ENCODE peak calls at places on chromosomes 12 and 14, in eight cellular contexts. D, H, I, N, L, B, C and W are unnamed samples.

GRCh38 chr14:26008290-26008689 is 589.5 kb downstream of the NOVA1 start:
- DNase-seq in D (no peak), H (peak), I (no peak), N (no peak), L (peak), B (peak), C (peak), W (no peak)

GRCh38 chr14:51396222-51396815 is 156.3 kb downstream of the TMX1 start:
- DNase-seq in D (no peak), H (no peak), I (peak), N (no peak), L (peak), B (peak), C (peak), W (peak)

GRCh38 chr12:19833775-19834501 is 394.6 kb downstream of the AEBP2 start:
- DNase-seq in D (no peak), H (no peak), I (peak), N (no peak), L (peak), B (peak), C (peak), W (peak)

GRCh38 chr14:94572637-94573303 is 8.5 kb upstream of the SERPINA5 start:
- DNase-seq in D (no peak), H (no peak), I (no peak), N (peak), L (no peak), B (no peak), C (no peak), W (no peak)

GRCh38 chr14:22547309-22547947 is 41.6 kb downstream of the DAD1 start:
- DNase-seq in D (peak), H (no peak), I (no peak), N (no peak), L (no peak), B (no peak), C (peak), W (no peak)

GRCh38 chr12:62967701-62968100 is 32.8 kb upstream of the PPM1H start:
- DNase-seq in D (no peak), H (no peak), I (no peak), N (no peak), L (no peak), B (no peak), C (no peak), W (no peak)

GRCh38 chr12:46518729-46519128 is 146.2 kb upstream of the SLC38A2 start:
- DNase-seq in D (no peak), H (no peak), I (no peak), N (no peak), L (no peak), B (no peak), C (no peak), W (no peak)

GRCh38 chr14:64463198-64463597 is 2.1 kb upstream of the AKAP5 start:
- DNase-seq in D (no peak), H (no peak), I (no peak), N (no peak), L (no peak), B (no peak), C (no peak), W (no peak)

GRCh38 chr12:100584261-100584660 is 10.8 kb downstream of the GAS2L3 start:
- DNase-seq in D (no peak), H (no peak), I (no peak), N (no peak), L (no peak), B (no peak), C (no peak), W (no peak)

GRCh38 chr14:103093856-103094405 is 594 bp upstream of the EXOC3L4 start:
- DNase-seq in D (peak), H (no peak), I (no peak), N (no peak), L (no peak), B (no peak), C (no peak), W (no peak)
- H3K4me3 ChIP-seq in D (no peak), H (no peak), I (no peak), N (peak), L (no peak), B (no peak), C (no peak), W (no peak)

GRCh38 chr14:96205059-96205993 is 687 bp downstream of the BDKRB2 start:
- DNase-seq in D (no peak), H (no peak), I (no peak), N (no peak), L (no peak), B (no peak), C (peak), W (no peak)

GRCh38 chr14:96207686-96208085 is 3.0 kb downstream of the BDKRB2 start:
- DNase-seq in D (no peak), H (no peak), I (no peak), N (no peak), L (no peak), B (no peak), C (no peak), W (no peak)

GRCh38 chr14:96204151-96205058 is at the start of gene BDKRB2:
- DNase-seq in D (peak), H (no peak), I (peak), N (no peak), L (peak), B (peak), C (peak), W (peak)

GRCh38 chr14:96206461-96206860 is 1.8 kb downstream of the BDKRB2 start:
- DNase-seq in D (no peak), H (no peak), I (no peak), N (no peak), L (no peak), B (peak), C (no peak), W (no peak)

DNA sequence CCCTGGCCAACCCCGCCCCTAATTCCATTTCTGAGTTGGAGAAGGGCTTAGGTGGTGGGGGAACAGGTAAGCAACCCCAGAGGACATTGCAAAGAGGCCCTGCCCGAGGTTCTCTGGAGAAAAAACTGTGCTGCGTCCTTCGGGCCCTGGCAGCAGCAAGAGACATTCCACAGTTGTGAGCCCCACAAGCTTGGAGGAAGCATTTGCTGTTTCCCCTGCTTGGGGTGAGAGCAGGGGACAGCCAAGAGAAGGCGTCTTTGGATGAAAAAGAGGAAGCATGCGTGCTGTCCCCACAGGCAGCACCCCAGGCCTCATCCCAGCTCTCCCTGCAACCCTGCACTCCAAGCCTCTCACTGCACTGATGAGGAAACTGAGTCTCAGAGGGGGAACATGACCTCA is 1.4 kb downstream of the BDKRB2 start:
- DNase-seq in D (no peak), H (no peak), I (no peak), N (no peak), L (no peak), B (peak), C (peak), W (no peak)
- H3K4me3 ChIP-seq in D (no peak), H (no peak), I (no peak), N (no peak), L (peak), B (peak), C (peak), W (peak)

GRCh38 chr12:107845226-107845979 is 70.9 kb downstream of the ASCL4 start:
- DNase-seq in D (no peak), H (no peak), I (no peak), N (no peak), L (no peak), B (no peak), C (no peak), W (no peak)

GRCh38 chr12:107840186-107840585 is 65.7 kb downstream of the ASCL4 start:
- DNase-seq in D (no peak), H (no peak), I (no peak), N (no peak), L (no peak), B (no peak), C (no peak), W (no peak)

GRCh38 chr12:107844312-107844921 is 69.9 kb downstream of the ASCL4 start:
- DNase-seq in D (peak), H (no peak), I (no peak), N (no peak), L (no peak), B (no peak), C (peak), W (no peak)

GRCh38 chr12:107845980-107846659 is 71.6 kb downstream of the ASCL4 start:
- DNase-seq in D (no peak), H (no peak), I (no peak), N (no peak), L (no peak), B (peak), C (peak), W (no peak)

GRCh38 chr12:107843351-107844311 is 69.1 kb downstream of the ASCL4 start:
- DNase-seq in D (peak), H (no peak), I (peak), N (no peak), L (peak), B (peak), C (peak), W (no peak)
- H3K4me3 ChIP-seq in D (peak), H (no peak), I (peak), N (no peak), L (no peak), B (peak), C (peak), W (peak)

GRCh38 chr12:57455374-57456144 is 452 bp downstream of the INHBE start:
- DNase-seq in D (peak), H (no peak), I (no peak), N (no peak), L (no peak), B (no peak), C (no peak), W (no peak)

GRCh38 chr12:57454566-57455373 is at the start of gene INHBE:
- DNase-seq in D (peak), H (no peak), I (peak), N (peak), L (peak), B (peak), C (peak), W (no peak)

GRCh38 chr12:57454213-57454565 is 918 bp upstream of the INHBE start:
- DNase-seq in D (no peak), H (no peak), I (no peak), N (no peak), L (no peak), B (no peak), C (no peak), W (no peak)

GRCh38 chr12:57456737-57457490 is 1.8 kb downstream of the INHBE start:
- DNase-seq in D (no peak), H (no peak), I (no peak), N (no peak), L (no peak), B (no peak), C (no peak), W (no peak)

GRCh38 chr12:57456145-57456700 is 1.1 kb downstream of the INHBE start:
- DNase-seq in D (no peak), H (peak), I (no peak), N (no peak), L (peak), B (peak), C (peak), W (no peak)
- H3K4me3 ChIP-seq in D (no peak), H (peak), I (no peak), N (peak), L (peak), B (no peak), C (no peak), W (no peak)